ENCODE peak calls at places on chromosome 13, in six cellular contexts. One of them, this sample, is unnamed.

GRCh38 chr13:43087960-43088580 is 64.7 kb downstream of the DNAJC15 start:
- DNase-seq in BJ: no peak
- DNase-seq in SJSA1: no peak
- DNase-seq in CD8-positive, alpha-beta memory T cell: no peak
- DNase-seq in SK-N-SH: no peak
- DNase-seq in fibroblast of lung: no peak
- DNase-seq in this sample: no peak

GRCh38 chr13:44142540-44142867 is 231.1 kb upstream of the SERP2 start:
- DNase-seq in SJSA1: no peak
- DNase-seq in BJ: no peak
- DNase-seq in fibroblast of lung: no peak
- DNase-seq in CD8-positive, alpha-beta memory T cell: no peak
- DNase-seq in SK-N-SH: peak; percentile 34
- DNase-seq in this sample: no peak

GRCh38 chr13:43878897-43879322 is 630 bp downstream of the CCDC122 start:
- DNase-seq in BJ: peak; percentile 45
- DNase-seq in CD8-positive, alpha-beta memory T cell: no peak
- DNase-seq in fibroblast of lung: peak; percentile 78
- DNase-seq in SJSA1: peak; percentile 75
- DNase-seq in SK-N-SH: no peak
- DNase-seq in this sample: peak; percentile 47

GRCh38 chr13:34750078-34750703 is 191.9 kb upstream of the NBEA start:
- DNase-seq in SK-N-SH: peak; percentile 52
- DNase-seq in BJ: no peak
- DNase-seq in SJSA1: no peak
- DNase-seq in fibroblast of lung: peak; percentile 24
- DNase-seq in CD8-positive, alpha-beta memory T cell: no peak
- DNase-seq in this sample: no peak

GRCh38 chr13:49071341-49071937 is 95.7 kb downstream of the FNDC3A start:
- DNase-seq in SJSA1: no peak
- DNase-seq in SK-N-SH: no peak
- DNase-seq in CD8-positive, alpha-beta memory T cell: no peak
- DNase-seq in fibroblast of lung: peak; percentile 55
- DNase-seq in BJ: no peak
- DNase-seq in this sample: no peak

GRCh38 chr13:108915634-108916497 is 286.5 kb downstream of the MYO16 start:
- DNase-seq in fibroblast of lung: peak; percentile 96
- DNase-seq in SK-N-SH: no peak
- DNase-seq in SJSA1: peak; percentile 94
- DNase-seq in BJ: no peak
- DNase-seq in CD8-positive, alpha-beta memory T cell: no peak
- DNase-seq in this sample: peak; percentile 82

GRCh38 chr13:64924401-64924800 is 2305.7 kb downstream of the PCDH9 start:
- DNase-seq in SJSA1: no peak
- DNase-seq in CD8-positive, alpha-beta memory T cell: no peak
- DNase-seq in BJ: no peak
- DNase-seq in fibroblast of lung: no peak
- DNase-seq in SK-N-SH: no peak
- DNase-seq in this sample: no peak

GRCh38 chr13:29847501-29847983 is 2.9 kb downstream of the UBL3 start:
- DNase-seq in SJSA1: peak; percentile 53
- DNase-seq in SK-N-SH: peak; percentile 42
- DNase-seq in fibroblast of lung: peak; percentile 64
- DNase-seq in BJ: no peak
- DNase-seq in CD8-positive, alpha-beta memory T cell: no peak
- DNase-seq in this sample: no peak

GRCh38 chr13:23461544-23461943 is 28.0 kb upstream of the SACS start:
- DNase-seq in BJ: no peak
- DNase-seq in fibroblast of lung: no peak
- DNase-seq in SK-N-SH: no peak
- DNase-seq in SJSA1: no peak
- DNase-seq in CD8-positive, alpha-beta memory T cell: no peak
- DNase-seq in this sample: no peak

GRCh38 chr13:40982772-40983171 is 36.3 kb downstream of the ELF1 start:
- DNase-seq in CD8-positive, alpha-beta memory T cell: no peak
- DNase-seq in fibroblast of lung: peak; percentile 67
- DNase-seq in BJ: no peak
- DNase-seq in SK-N-SH: peak; percentile 38
- DNase-seq in SJSA1: no peak
- DNase-seq in this sample: no peak

GRCh38 chr13:40176242-40176641 is 490.2 kb downstream of the FOXO1 start:
- DNase-seq in SK-N-SH: no peak
- DNase-seq in CD8-positive, alpha-beta memory T cell: no peak
- DNase-seq in fibroblast of lung: no peak
- DNase-seq in BJ: no peak
- DNase-seq in SJSA1: no peak
- DNase-seq in this sample: no peak

GRCh38 chr13:64928704-64929499 is 2301.2 kb downstream of the PCDH9 start:
- DNase-seq in BJ: peak; percentile 57
- DNase-seq in fibroblast of lung: peak; percentile 93
- DNase-seq in SK-N-SH: no peak
- DNase-seq in CD8-positive, alpha-beta memory T cell: no peak
- DNase-seq in SJSA1: peak; percentile 71
- DNase-seq in this sample: peak; percentile 82

GRCh38 chr13:108154421-108154858 is 60.9 kb downstream of the LIG4 start:
- DNase-seq in CD8-positive, alpha-beta memory T cell: no peak
- DNase-seq in SK-N-SH: no peak
- DNase-seq in fibroblast of lung: peak; percentile 18
- DNase-seq in SJSA1: no peak
- DNase-seq in BJ: no peak
- DNase-seq in this sample: no peak

GRCh38 chr13:35664747-35665146 is 188.3 kb upstream of the MAB21L1 start:
- DNase-seq in SJSA1: no peak
- DNase-seq in SK-N-SH: no peak
- DNase-seq in fibroblast of lung: no peak
- DNase-seq in CD8-positive, alpha-beta memory T cell: no peak
- DNase-seq in BJ: no peak
- DNase-seq in this sample: no peak

GRCh38 chr13:66673401-66673800 is 556.7 kb downstream of the PCDH9 start:
- DNase-seq in CD8-positive, alpha-beta memory T cell: no peak
- DNase-seq in SK-N-SH: no peak
- DNase-seq in SJSA1: no peak
- DNase-seq in BJ: peak; percentile 68
- DNase-seq in fibroblast of lung: peak; percentile 97
- DNase-seq in this sample: no peak

GRCh38 chr13:113226873-113227272 is 17.5 kb downstream of the CUL4A start:
- DNase-seq in SJSA1: no peak
- DNase-seq in BJ: no peak
- DNase-seq in fibroblast of lung: no peak
- DNase-seq in SK-N-SH: no peak
- DNase-seq in CD8-positive, alpha-beta memory T cell: no peak
- DNase-seq in this sample: no peak
- H3K36me3 ChIP-seq in SJSA1: peaks cover 92% of the 10 kb centered on the region
- H3K36me3 ChIP-seq in BJ: peaks cover 26% of the 10 kb centered on the region
- H3K36me3 ChIP-seq in fibroblast of lung: peaks cover 32% of the 10 kb centered on the region
- H3K36me3 ChIP-seq in SK-N-SH: peaks cover 24% of the 10 kb centered on the region
- H3K36me3 ChIP-seq in CD8-positive, alpha-beta memory T cell: peaks cover 36% of the 10 kb centered on the region
- H3K36me3 ChIP-seq in this sample: peaks cover 5% of the 10 kb centered on the region

DNA sequence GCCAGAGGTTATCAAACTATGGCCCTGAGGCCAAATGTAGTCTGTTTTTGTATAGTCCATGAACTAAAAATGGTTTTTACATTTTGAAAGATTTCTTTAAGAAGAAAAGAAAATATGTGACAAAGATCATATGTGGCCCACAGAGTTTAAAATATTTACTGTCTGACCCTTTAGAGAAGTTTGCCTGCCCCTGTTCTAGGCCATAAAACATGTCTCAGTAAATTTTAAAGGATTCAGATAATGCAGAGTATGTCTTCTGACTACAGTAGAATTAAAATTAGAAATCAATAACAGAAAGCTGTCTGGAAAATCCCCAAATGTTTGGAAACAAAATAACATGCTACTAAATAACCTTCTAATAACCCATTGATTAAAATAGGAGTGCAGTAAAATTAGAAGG is 86.3 kb downstream of the KCNRG start:
- DNase-seq in fibroblast of lung: no peak
- DNase-seq in CD8-positive, alpha-beta memory T cell: no peak
- DNase-seq in BJ: no peak
- DNase-seq in SK-N-SH: no peak
- DNase-seq in SJSA1: no peak
- DNase-seq in this sample: no peak
- H3K36me3 ChIP-seq in fibroblast of lung: no peaks in the 10 kb centered on the region
- H3K36me3 ChIP-seq in CD8-positive, alpha-beta memory T cell: no peaks in the 10 kb centered on the region
- H3K36me3 ChIP-seq in BJ: no peaks in the 10 kb centered on the region
- H3K36me3 ChIP-seq in SK-N-SH: peaks cover 18% of the 10 kb centered on the region
- H3K36me3 ChIP-seq in SJSA1: peaks cover 19% of the 10 kb centered on the region
- H3K36me3 ChIP-seq in this sample: no peaks in the 10 kb centered on the region

DNA sequence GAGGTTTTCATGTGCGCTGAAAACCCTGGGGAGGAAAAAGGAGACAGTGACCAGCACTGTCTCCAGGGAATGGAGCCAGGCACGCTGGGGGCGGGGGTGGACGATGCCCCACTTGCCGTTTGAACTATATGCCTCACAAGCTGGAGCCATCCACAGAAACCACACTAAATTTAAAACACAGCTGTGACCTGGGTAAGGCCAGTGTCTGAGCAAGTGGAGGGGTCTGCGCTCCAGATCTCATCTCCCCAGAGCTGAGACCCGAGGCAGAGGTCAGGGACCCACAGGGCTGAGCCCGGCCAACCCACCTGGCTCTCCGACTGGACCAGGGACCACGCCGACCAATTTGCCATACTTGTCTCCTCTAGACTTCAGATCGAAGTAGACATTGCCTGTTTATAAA is 23.2 kb downstream of the CARS2 start:
- DNase-seq in CD8-positive, alpha-beta memory T cell: no peak
- DNase-seq in SK-N-SH: no peak
- DNase-seq in fibroblast of lung: no peak
- DNase-seq in SJSA1: no peak
- DNase-seq in BJ: no peak
- DNase-seq in this sample: no peak
- H3K36me3 ChIP-seq in CD8-positive, alpha-beta memory T cell: peaks cover 13% of the 10 kb centered on the region
- H3K36me3 ChIP-seq in SK-N-SH: peaks cover 42% of the 10 kb centered on the region
- H3K36me3 ChIP-seq in fibroblast of lung: peaks cover 17% of the 10 kb centered on the region
- H3K36me3 ChIP-seq in SJSA1: peaks cover 95% of the 10 kb centered on the region
- H3K36me3 ChIP-seq in BJ: peaks cover 22% of the 10 kb centered on the region
- H3K36me3 ChIP-seq in this sample: peaks cover 5% of the 10 kb centered on the region

GRCh38 chr13:20291675-20292074 is 59.6 kb upstream of the GJB6 start:
- DNase-seq in SJSA1: no peak
- DNase-seq in fibroblast of lung: no peak
- DNase-seq in CD8-positive, alpha-beta memory T cell: no peak
- DNase-seq in SK-N-SH: no peak
- DNase-seq in BJ: no peak
- DNase-seq in this sample: no peak

GRCh38 chr13:20297181-20297580 is 65.1 kb upstream of the GJB6 start:
- DNase-seq in SK-N-SH: no peak
- DNase-seq in fibroblast of lung: no peak
- DNase-seq in CD8-positive, alpha-beta memory T cell: no peak
- DNase-seq in BJ: no peak
- DNase-seq in SJSA1: no peak
- DNase-seq in this sample: no peak

GRCh38 chr13:20294497-20294896 is 62.4 kb upstream of the GJB6 start:
- DNase-seq in SJSA1: no peak
- DNase-seq in SK-N-SH: no peak
- DNase-seq in BJ: no peak
- DNase-seq in CD8-positive, alpha-beta memory T cell: no peak
- DNase-seq in fibroblast of lung: no peak
- DNase-seq in this sample: no peak

GRCh38 chr13:20291037-20291436 is 58.9 kb upstream of the GJB6 start:
- DNase-seq in SJSA1: no peak
- DNase-seq in BJ: no peak
- DNase-seq in fibroblast of lung: no peak
- DNase-seq in SK-N-SH: no peak
- DNase-seq in CD8-positive, alpha-beta memory T cell: no peak
- DNase-seq in this sample: no peak

DNA sequence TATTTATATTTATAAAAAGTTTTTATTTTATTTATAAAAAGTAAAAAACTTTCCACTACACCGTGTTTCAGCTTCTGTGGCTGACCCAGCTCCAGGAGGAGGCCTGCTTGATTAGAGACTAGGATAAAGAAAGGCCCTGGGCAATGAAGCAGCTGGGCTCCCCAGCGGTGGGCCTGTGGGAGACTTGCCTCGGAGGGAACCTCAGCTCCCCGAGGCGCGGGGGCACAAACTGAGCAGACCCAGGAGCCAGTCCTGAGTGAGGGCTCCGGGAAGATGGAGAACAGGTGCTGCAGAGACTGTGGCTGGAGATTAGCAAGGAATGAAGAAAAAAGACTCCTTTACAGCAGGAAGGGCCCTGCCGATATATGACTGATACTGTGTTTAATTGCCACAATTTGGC is 63.8 kb upstream of the GJB6 start:
- DNase-seq in fibroblast of lung: no peak
- DNase-seq in BJ: no peak
- DNase-seq in SK-N-SH: no peak
- DNase-seq in SJSA1: no peak
- DNase-seq in CD8-positive, alpha-beta memory T cell: no peak
- DNase-seq in this sample: no peak
- H3K36me3 ChIP-seq in fibroblast of lung: no peaks in the 10 kb centered on the region
- H3K36me3 ChIP-seq in BJ: no peaks in the 10 kb centered on the region
- H3K36me3 ChIP-seq in SK-N-SH: no peaks in the 10 kb centered on the region
- H3K36me3 ChIP-seq in SJSA1: no peaks in the 10 kb centered on the region
- H3K36me3 ChIP-seq in CD8-positive, alpha-beta memory T cell: no peaks in the 10 kb centered on the region
- H3K36me3 ChIP-seq in this sample: no peaks in the 10 kb centered on the region

GRCh38 chr13:32316476-32316875 is 1.2 kb downstream of the BRCA2 start:
- DNase-seq in CD8-positive, alpha-beta memory T cell: no peak
- DNase-seq in SJSA1: peak; percentile 3
- DNase-seq in SK-N-SH: no peak
- DNase-seq in BJ: no peak
- DNase-seq in fibroblast of lung: no peak
- DNase-seq in this sample: no peak

GRCh38 chr13:32316030-32316344 is 679 bp downstream of the BRCA2 start:
- DNase-seq in CD8-positive, alpha-beta memory T cell: no peak
- DNase-seq in SJSA1: no peak
- DNase-seq in fibroblast of lung: no peak
- DNase-seq in BJ: no peak
- DNase-seq in SK-N-SH: no peak
- DNase-seq in this sample: no peak

GRCh38 chr13:32320528-32320927 is 5.2 kb downstream of the BRCA2 start:
- DNase-seq in fibroblast of lung: no peak
- DNase-seq in CD8-positive, alpha-beta memory T cell: no peak
- DNase-seq in SJSA1: no peak
- DNase-seq in SK-N-SH: no peak
- DNase-seq in BJ: no peak
- DNase-seq in this sample: no peak

GRCh38 chr13:32315255-32316029 is at the start of the genes BRCA2 and ZAR1L:
- DNase-seq in BJ: peak; percentile 35
- DNase-seq in SJSA1: peak; percentile 85
- DNase-seq in SK-N-SH: peak; percentile 90
- DNase-seq in fibroblast of lung: peak; percentile 91
- DNase-seq in CD8-positive, alpha-beta memory T cell: peak; percentile 84
- DNase-seq in this sample: no peak

GRCh38 chr13:32318072-32318471 is 2.8 kb downstream of the BRCA2 start:
- DNase-seq in BJ: no peak
- DNase-seq in SK-N-SH: no peak
- DNase-seq in CD8-positive, alpha-beta memory T cell: no peak
- DNase-seq in SJSA1: no peak
- DNase-seq in fibroblast of lung: no peak
- DNase-seq in this sample: no peak
- H3K36me3 ChIP-seq in BJ: no peaks in the 10 kb centered on the region
- H3K36me3 ChIP-seq in SK-N-SH: peaks cover 15% of the 10 kb centered on the region
- H3K36me3 ChIP-seq in CD8-positive, alpha-beta memory T cell: no peaks in the 10 kb centered on the region
- H3K36me3 ChIP-seq in SJSA1: peaks cover 29% of the 10 kb centered on the region
- H3K36me3 ChIP-seq in fibroblast of lung: no peaks in the 10 kb centered on the region
- H3K36me3 ChIP-seq in this sample: peaks cover 2% of the 10 kb centered on the region

GRCh38 chr13:110332750-110333149 is 25.7 kb downstream of the COL4A2 start:
- DNase-seq in BJ: no peak
- DNase-seq in fibroblast of lung: peak; percentile 74
- DNase-seq in CD8-positive, alpha-beta memory T cell: no peak
- DNase-seq in SJSA1: no peak
- DNase-seq in SK-N-SH: no peak
- DNase-seq in this sample: no peak
- H3K36me3 ChIP-seq in BJ: no peaks in the 10 kb centered on the region
- H3K36me3 ChIP-seq in fibroblast of lung: no peaks in the 10 kb centered on the region
- H3K36me3 ChIP-seq in CD8-positive, alpha-beta memory T cell: no peaks in the 10 kb centered on the region
- H3K36me3 ChIP-seq in SJSA1: peaks cover 28% of the 10 kb centered on the region
- H3K36me3 ChIP-seq in SK-N-SH: peaks cover 3% of the 10 kb centered on the region
- H3K36me3 ChIP-seq in this sample: no peaks in the 10 kb centered on the region